ENCODE peak calls at places on chromosomes 4 and X, in nine cellular contexts. G is NCI-H226, F is mammary epithelial cell, A is endothelial cell, M is cerebellar cortex, L is occipital lobe, U is neuronal stem cell, Q is body of pancreas, R is IMR-90. V is an unnamed sample.

GRCh38 chr4:151667025-151667424 is 93.8 kb downstream of the GATB start:
- DNase-seq in G (no peak), F (no peak), A (no peak), M (peak), L (no peak), U (no peak), Q (no peak), R (peak), V (no peak)

GRCh38 chr4:84058201-84058600 is 440.9 kb downstream of the NKX6-1 start:
- DNase-seq in G (no peak), F (no peak), A (no peak), M (no peak), L (no peak), U (no peak), Q (no peak), R (no peak), V (no peak)

GRCh38 chrX:65644621-65645287 is 22.7 kb upstream of the MSN start:
- DNase-seq in G (peak), F (peak), A (no peak), M (no peak), L (peak), U (no peak), Q (peak), R (peak), V (peak)

GRCh38 chrX:43953218-43953617 is 20.0 kb downstream of the NDP start:
- DNase-seq in G (no peak), F (no peak), A (no peak), M (no peak), L (no peak), U (no peak), Q (no peak), R (peak), V (no peak)

GRCh38 chr4:15398001-15398400 is 29.8 kb upstream of the C1QTNF7 start:
- DNase-seq in G (peak), F (peak), A (no peak), M (no peak), L (no peak), U (no peak), Q (no peak), R (no peak), V (no peak)

GRCh38 chr4:175971393-175972179 is 94.1 kb upstream of the WDR17 start:
- DNase-seq in G (no peak), F (no peak), A (no peak), M (peak), L (no peak), U (no peak), Q (no peak), R (no peak), V (no peak)

GRCh38 chr4:16083217-16084191 is at the start of gene PROM1:
- DNase-seq in G (no peak), F (no peak), A (peak), M (no peak), L (no peak), U (peak), Q (peak), R (no peak), V (no peak)

GRCh38 chr4:55865228-55865806 is 11.9 kb downstream of the EXOC1 start:
- DNase-seq in G (no peak), F (peak), A (no peak), M (no peak), L (no peak), U (no peak), Q (no peak), R (peak), V (no peak)

GRCh38 chr4:10667651-10668341 is 16.8 kb downstream of the CLNK start:
- DNase-seq in G (no peak), F (no peak), A (no peak), M (peak), L (no peak), U (no peak), Q (no peak), R (no peak), V (no peak)

GRCh38 chrX:100635989-100636320 is 651 bp downstream of the TSPAN6 start:
- DNase-seq in G (no peak), F (no peak), A (no peak), M (no peak), L (no peak), U (no peak), Q (no peak), R (no peak), V (no peak)

GRCh38 chrX:19670854-19671620 is 155.7 kb upstream of the MAP3K15 start:
- DNase-seq in G (peak), F (peak), A (no peak), M (no peak), L (peak), U (peak), Q (no peak), R (peak), V (peak)

GRCh38 chrX:150525061-150525919 is 43.1 kb upstream of the MTM1 start:
- DNase-seq in G (no peak), F (no peak), A (no peak), M (peak), L (peak), U (no peak), Q (peak), R (no peak), V (peak)

GRCh38 chr4:24806206-24806990 is 11.0 kb downstream of the SOD3 start:
- DNase-seq in G (no peak), F (no peak), A (no peak), M (no peak), L (no peak), U (no peak), Q (no peak), R (no peak), V (no peak)

GRCh38 chrX:123962006-123962485 is 540 bp downstream of the STAG2 start:
- DNase-seq in G (peak), F (no peak), A (no peak), M (peak), L (peak), U (no peak), Q (no peak), R (no peak), V (no peak)

GRCh38 chr4:158050942-158051341 is 121.9 kb downstream of the GASK1B start:
- DNase-seq in G (peak), F (no peak), A (no peak), M (no peak), L (no peak), U (no peak), Q (no peak), R (no peak), V (no peak)

GRCh38 chrX:19156223-19156622 is 34.0 kb upstream of the ADGRG2 start:
- DNase-seq in G (peak), F (peak), A (no peak), M (no peak), L (no peak), U (no peak), Q (no peak), R (no peak), V (no peak)

GRCh38 chr4:727576-727975 is 21.9 kb downstream of the PCGF3 start:
- DNase-seq in G (no peak), F (no peak), A (no peak), M (peak), L (no peak), U (no peak), Q (no peak), R (no peak), V (no peak)